ENCODE peak calls at places on chromosomes 11 and 22, in four cellular contexts. R, S, P and B are unnamed samples.
A peak's percentile ranks its signal among the peaks of the same experiment; 100 is the strongest.

GRCh38 chr11:15871904-15872303 is 484.4 kb downstream of the SOX6 start:
- DNase-seq in R (no peak), S (no peak), P (no peak), B (no peak)

GRCh38 chr11:27921472-27921871 is 186.5 kb downstream of the KIF18A start:
- DNase-seq in R (no peak), S (no peak), P (no peak), B (no peak)

GRCh38 chr22:25644122-25644521 is 79.6 kb downstream of the GRK3 start:
- DNase-seq in R (no peak), S (no peak), P (no peak), B (peak; percentile 5)

GRCh38 chr11:132718711-132719641 is 813.3 kb downstream of the OPCML start:
- DNase-seq in R (peak; percentile 52), S (peak; percentile 69), P (no peak), B (no peak)

GRCh38 chr11:31645747-31646146 is 136.2 kb downstream of the ELP4 start:
- DNase-seq in R (no peak), S (no peak), P (no peak), B (no peak)

GRCh38 chr11:57842873-57843272 is 81.3 kb downstream of the CTNND1 start:
- DNase-seq in R (no peak), S (no peak), P (no peak), B (no peak)

GRCh38 chr22:46081831-46082210 is 68.5 kb upstream of the PPARA start:
- DNase-seq in R (no peak), S (no peak), P (peak; percentile 36), B (no peak)

GRCh38 chr11:88418508-88418907 is 81.0 kb upstream of the CTSC start:
- DNase-seq in R (no peak), S (no peak), P (peak; percentile 76), B (no peak)

GRCh38 chr11:2511421-2512369 is 66.9 kb downstream of the KCNQ1 start:
- DNase-seq in R (no peak), S (peak; percentile 42), P (peak; percentile 47), B (no peak)

GRCh38 chr22:35782504-35782903 is 64.8 kb downstream of the APOL5 start:
- DNase-seq in R (no peak), S (no peak), P (no peak), B (no peak)

GRCh38 chr22:19981961-19982920 is 34.4 kb downstream of the ARVCF start:
- DNase-seq in R (no peak), S (no peak), P (no peak), B (no peak)

GRCh38 chr11:3834349-3835099 is 6.2 kb downstream of the RHOG start:
- DNase-seq in R (no peak), S (no peak), P (peak; percentile 79), B (no peak)

GRCh38 chr11:71330349-71330748 is 78.0 kb upstream of the SHANK2 start:
- DNase-seq in R (no peak), S (no peak), P (no peak), B (no peak)

GRCh38 chr11:11038339-11039248 is 180.7 kb upstream of the ZBED5 start:
- DNase-seq in R (no peak), S (no peak), P (no peak), B (no peak)

GRCh38 chr11:2293396-2294339 is 8.1 kb downstream of the C11orf21 start:
- DNase-seq in R (no peak), S (peak; percentile 47), P (peak; percentile 54), B (no peak)

GRCh38 chr11:8006349-8006977 is 19.3 kb downstream of the EIF3F start:
- DNase-seq in R (peak; percentile 34), S (peak; percentile 52), P (no peak), B (peak; percentile 20)

GRCh38 chr11:69587454-69588081 is 53.4 kb upstream of the CCND1 start:
- DNase-seq in R (no peak), S (no peak), P (no peak), B (no peak)

GRCh38 chr22:41501209-41501608 is 32.3 kb downstream of the ACO2 start:
- DNase-seq in R (no peak), S (no peak), P (no peak), B (no peak)

GRCh38 chr11:66677599-66678375 is at the start of gene RBM4B:
- DNase-seq in R (peak; percentile 97), S (peak; percentile 96), P (peak; percentile 98), B (peak; percentile 96)

GRCh38 chr11:29963796-29964195 is 53.0 kb downstream of the KCNA4 start:
- DNase-seq in R (no peak), S (no peak), P (no peak), B (no peak)

GRCh38 chr11:2300936-2301630 is 635 bp downstream of the C11orf21 start:
- DNase-seq in R (no peak), S (peak; percentile 63), P (no peak), B (no peak)

GRCh38 chr22:50503475-50504145 is 3.9 kb downstream of the LMF2 start:
- DNase-seq in R (no peak), S (no peak), P (peak; percentile 50), B (no peak)

GRCh38 chr22:29503811-29504372 is 23.9 kb downstream of the NEFH start:
- DNase-seq in R (no peak), S (no peak), P (no peak), B (peak; percentile 39)

GRCh38 chr11:68994161-68994890 is 13.5 kb upstream of the MRGPRD start:
- DNase-seq in R (no peak), S (no peak), P (no peak), B (no peak)

GRCh38 chr11:86176165-86176884 is 68.2 kb upstream of the EED start:
- DNase-seq in R (no peak), S (no peak), P (no peak), B (no peak)

GRCh38 chr11:120632579-120632978 is 121.0 kb downstream of the GRIK4 start:
- DNase-seq in R (no peak), S (no peak), P (peak; percentile 1), B (no peak)

GRCh38 chr22:35631597-35631996 is 14.5 kb upstream of the MB start:
- DNase-seq in R (no peak), S (no peak), P (peak; percentile 64), B (no peak)

GRCh38 chr22:22110548-22111266 is 128.1 kb upstream of the TOP3B start:
- DNase-seq in R (no peak), S (no peak), P (no peak), B (peak; percentile 53)

GRCh38 chr22:19631899-19632670 is 82.2 kb upstream of the SEPTIN5 start:
- DNase-seq in R (no peak), S (no peak), P (no peak), B (no peak)

GRCh38 chr11:13929551-13929950 is 33.0 kb upstream of the SPON1 start:
- DNase-seq in R (no peak), S (no peak), P (no peak), B (no peak)

GRCh38 chr11:108497317-108498045 is 703 bp downstream of the POGLUT3 start:
- DNase-seq in R (peak; percentile 63), S (peak; percentile 72), P (peak; percentile 88), B (peak; percentile 27)

GRCh38 chr11:108494182-108494581 is 4.0 kb downstream of the POGLUT3 start:
- DNase-seq in R (no peak), S (no peak), P (no peak), B (no peak)

GRCh38 chr11:108498816-108499408 is 728 bp upstream of the POGLUT3 start:
- DNase-seq in R (no peak), S (no peak), P (no peak), B (no peak)

GRCh38 chr11:108498046-108498815 is at the start of gene POGLUT3:
- DNase-seq in R (peak; percentile 27), S (peak; percentile 62), P (peak; percentile 67), B (peak; percentile 49)

DNA sequence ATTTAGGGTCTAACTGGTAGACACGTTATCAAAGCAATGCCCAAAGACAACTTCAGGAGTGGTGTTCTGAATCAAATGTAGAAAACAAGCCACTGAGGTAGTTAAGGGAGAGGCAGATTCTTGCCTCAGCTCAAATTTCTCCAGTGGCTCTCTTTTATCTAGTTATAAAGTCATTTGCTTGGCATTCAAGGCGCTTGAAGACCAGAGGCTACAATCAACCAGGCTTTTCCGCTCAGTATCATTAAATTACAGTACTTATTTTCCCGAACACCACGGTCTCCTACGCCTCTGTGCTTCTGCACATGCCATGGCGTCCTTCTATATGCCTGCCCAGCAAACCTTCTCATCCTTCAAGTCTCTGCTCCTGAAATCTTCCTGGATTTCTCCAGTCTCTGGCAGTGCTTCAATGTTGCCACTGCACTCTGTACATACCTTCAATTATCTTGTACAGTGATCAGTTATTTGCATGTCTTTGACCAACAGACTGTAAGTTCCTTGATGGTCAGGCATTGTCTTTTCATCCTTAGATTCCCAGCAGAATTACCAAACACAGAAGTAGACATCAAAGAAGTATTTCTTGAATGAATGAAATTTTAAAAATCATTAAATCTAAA is 1.4 kb downstream of the POGLUT3 start:
- DNase-seq in R (no peak), S (no peak), P (no peak), B (no peak)
- H3K27ac ChIP-seq in R (peak overlapping the region; percentile 81), S (peak overlapping the region; percentile 94), P (peak overlapping the region; percentile 94), B (peak overlapping the region; percentile 69)

DNA sequence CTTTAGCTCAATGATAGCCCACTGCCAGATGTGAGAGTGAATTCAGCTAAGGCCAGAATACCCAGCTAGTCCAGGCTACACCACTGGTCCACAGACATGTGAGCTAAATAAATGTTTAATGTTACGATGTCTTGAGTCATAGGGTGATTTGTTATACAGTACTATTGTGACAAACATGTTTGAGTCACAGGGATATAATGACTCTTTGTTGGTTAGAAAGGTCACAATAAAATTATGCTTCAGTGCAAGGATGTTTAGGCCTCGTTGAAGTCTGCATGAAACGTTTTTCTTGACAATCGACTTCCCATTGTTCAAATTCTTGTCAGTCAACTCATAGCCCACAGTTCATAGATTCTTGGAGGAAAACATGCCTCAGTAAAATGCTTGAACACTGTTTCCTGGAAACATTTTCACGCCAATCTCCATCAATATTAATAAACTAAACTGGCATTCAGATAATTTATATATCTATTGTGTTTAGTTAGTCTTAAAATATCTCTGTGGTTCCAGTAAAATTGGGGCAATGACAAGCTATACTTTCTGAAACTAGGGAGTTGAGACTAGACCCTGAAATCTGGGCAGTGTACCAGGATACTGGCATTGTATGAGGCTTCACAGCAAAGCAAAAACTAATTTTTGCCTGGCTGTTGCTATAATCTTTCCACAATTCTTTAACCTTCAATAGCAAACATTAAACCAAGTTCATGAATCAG is 650.8 kb upstream of the KIRREL3 start:
- DNase-seq in R (no peak), S (no peak), P (no peak), B (no peak)
- H3K27ac ChIP-seq in R (no peak overlapping the region), S (no peak overlapping the region), P (no peak overlapping the region), B (no peak overlapping the region)

DNA sequence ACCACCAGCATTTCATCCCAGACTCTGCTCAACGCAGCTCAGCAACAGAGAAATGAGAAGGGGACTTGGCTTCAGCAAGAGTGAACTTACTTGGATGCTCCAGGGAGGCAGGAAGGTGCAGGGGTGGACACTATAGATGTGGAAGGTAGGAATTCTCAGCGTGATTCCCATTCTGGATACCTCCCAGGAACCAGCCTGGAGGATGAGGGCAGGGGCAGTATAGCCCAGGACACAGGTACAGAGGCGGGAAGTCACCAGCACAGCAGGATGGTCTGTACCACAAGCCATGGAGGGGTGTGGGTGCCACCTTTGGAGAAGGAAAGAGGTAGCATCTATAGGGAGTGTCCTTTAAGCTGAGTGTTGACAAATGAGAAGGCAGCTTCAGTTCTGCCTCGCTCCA is 1275.2 kb downstream of the TBC1D22A start:
- DNase-seq in R (no peak), S (no peak), P (no peak), B (no peak)
- H3K27ac ChIP-seq in R (no peak overlapping the region), S (no peak overlapping the region), P (no peak overlapping the region), B (no peak overlapping the region)

DNA sequence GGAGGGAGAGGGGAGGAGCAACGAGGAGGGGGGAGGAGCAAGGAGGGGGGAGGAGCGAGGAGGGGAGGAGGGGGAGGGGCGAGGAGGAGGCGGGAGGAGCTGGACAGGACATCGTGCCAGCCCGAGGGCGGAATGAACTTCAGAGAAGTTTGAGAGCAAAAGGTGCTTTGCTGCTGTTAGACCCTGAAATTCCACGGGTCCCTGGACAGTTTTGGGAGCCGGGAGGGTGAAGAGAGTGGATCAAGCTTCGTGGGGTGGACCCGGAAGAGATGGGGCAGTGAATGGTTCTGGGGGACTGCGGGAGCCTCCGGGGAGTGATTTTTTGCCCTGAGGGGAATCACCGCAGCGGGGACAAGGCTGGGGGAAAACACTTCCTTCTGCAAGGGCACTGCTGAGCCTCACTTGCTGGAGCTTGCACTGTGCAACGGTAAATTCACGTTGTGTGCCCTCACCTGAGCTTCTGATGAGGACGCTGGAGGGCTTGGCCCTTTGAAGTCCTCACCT is 10.7 kb upstream of the NLRP6 start:
- DNase-seq in R (peak; percentile 61), S (peak; percentile 82), P (peak; percentile 86), B (no peak)
- H3K27ac ChIP-seq in R (peak overlapping the region; percentile 79), S (peak overlapping the region; percentile 76), P (peak overlapping the region; percentile 85), B (peak overlapping the region; percentile 67)